ENCODE peak calls at places on chromosomes 13 and 19, in four cellular contexts. One of them, this sample, is unnamed.
A peak's percentile ranks its signal among the peaks of the same experiment; 100 is the strongest.

GRCh38 chr13:37995052-37995451 is 125.5 kb upstream of the TRPC4 start:
- DNase-seq in brain microvascular endothelial cell: peak; percentile 42
- DNase-seq in foreskin fibroblast: peak; percentile 1
- DNase-seq in T-cell: no peak
- DNase-seq in this sample: peak; percentile 4

GRCh38 chr13:98847780-98848179 is 95.3 kb upstream of the SLC15A1 start:
- DNase-seq in brain microvascular endothelial cell: no peak
- DNase-seq in T-cell: no peak
- DNase-seq in foreskin fibroblast: no peak
- DNase-seq in this sample: no peak

GRCh38 chr13:30759748-30760147 is 24.4 kb downstream of the ALOX5AP start:
- DNase-seq in foreskin fibroblast: no peak
- DNase-seq in brain microvascular endothelial cell: peak; percentile 34
- DNase-seq in T-cell: no peak
- DNase-seq in this sample: no peak

GRCh38 chr13:39682310-39682709 is 26.8 kb downstream of the COG6 start:
- DNase-seq in T-cell: no peak
- DNase-seq in brain microvascular endothelial cell: no peak
- DNase-seq in foreskin fibroblast: no peak
- DNase-seq in this sample: no peak

GRCh38 chr19:17751103-17751911 is at the start of gene FCHO1:
- DNase-seq in T-cell: peak; percentile 86
- DNase-seq in brain microvascular endothelial cell: no peak
- DNase-seq in foreskin fibroblast: no peak
- DNase-seq in this sample: no peak

GRCh38 chr19:32407004-32407992 is 1.7 kb downstream of the DPY19L3 start:
- DNase-seq in foreskin fibroblast: peak; percentile 76
- DNase-seq in T-cell: no peak
- DNase-seq in brain microvascular endothelial cell: peak; percentile 12
- DNase-seq in this sample: no peak

GRCh38 chr13:94842901-94843300 is 130.6 kb upstream of the SOX21 start:
- DNase-seq in foreskin fibroblast: no peak
- DNase-seq in brain microvascular endothelial cell: no peak
- DNase-seq in T-cell: no peak
- DNase-seq in this sample: no peak

GRCh38 chr19:17170538-17171297 is 44.4 kb upstream of the USE1 start:
- DNase-seq in foreskin fibroblast: no peak
- DNase-seq in brain microvascular endothelial cell: no peak
- DNase-seq in T-cell: no peak
- DNase-seq in this sample: no peak

GRCh38 chr19:39031368-39032163 is 783 bp downstream of the FBXO27 start:
- DNase-seq in foreskin fibroblast: peak; percentile 81
- DNase-seq in brain microvascular endothelial cell: peak; percentile 40
- DNase-seq in T-cell: peak; percentile 56
- DNase-seq in this sample: peak; percentile 87

GRCh38 chr13:92537485-92537884 is 689.1 kb upstream of the GPC6 start:
- DNase-seq in foreskin fibroblast: no peak
- DNase-seq in T-cell: no peak
- DNase-seq in brain microvascular endothelial cell: peak; percentile 1
- DNase-seq in this sample: peak; percentile 19

GRCh38 chr13:44768233-44768632 is 192.1 kb upstream of the TSC22D1 start:
- DNase-seq in foreskin fibroblast: no peak
- DNase-seq in brain microvascular endothelial cell: no peak
- DNase-seq in T-cell: no peak
- DNase-seq in this sample: no peak

This sample was measured in A172.